ENCODE peak calls at places on chromosomes 4 and X, in six cellular contexts. A is heart left ventricle, N is bronchial epithelial cell, W is kidney, T is fibroblast of the aortic adventitia, F is ovary. D is an unnamed sample.
A peak's percentile ranks its signal among the peaks of the same experiment; 100 is the strongest.

GRCh38 chr4:6032249-6033244 is 14.3 kb upstream of the C4orf50 start:
- DNase-seq in A (no peak), N (no peak), W (no peak), T (peak; percentile 3), F (no peak), D (no peak)

GRCh38 chrX:1535241-1536041 is 1.5 kb downstream of the P2RY8 start:
- DNase-seq in A (peak; percentile 30), N (no peak), W (no peak), T (no peak), F (no peak), D (no peak)

GRCh38 chrX:9515464-9515863 is 50.6 kb downstream of the TBL1X start:
- DNase-seq in A (no peak), N (no peak), W (no peak), T (peak; percentile 18), F (no peak), D (no peak)

GRCh38 chr4:155900402-155900801 is 3.1 kb upstream of the TDO2 start:
- DNase-seq in A (no peak), N (peak; percentile 54), W (no peak), T (peak; percentile 83), F (no peak), D (no peak)

GRCh38 chrX:71144651-71145050 is at the start of gene NLGN3:
- DNase-seq in A (no peak), N (no peak), W (no peak), T (no peak), F (peak; percentile 51), D (no peak)

GRCh38 chrX:33207056-33207455 is 4.3 kb downstream of the DMD start:
- DNase-seq in A (no peak), N (no peak), W (no peak), T (peak; percentile 51), F (no peak), D (no peak)

GRCh38 chrX:16836371-16836770 is 33.8 kb downstream of the RBBP7 start:
- DNase-seq in A (no peak), N (peak; percentile 19), W (no peak), T (no peak), F (no peak), D (no peak)

GRCh38 chr4:63080929-63081328 is 1328.3 kb downstream of the TECRL start:
- DNase-seq in A (no peak), N (no peak), W (no peak), T (no peak), F (no peak), D (no peak)

GRCh38 chr4:184811484-184812180 is 14.1 kb downstream of the ACSL1 start:
- DNase-seq in A (no peak), N (no peak), W (no peak), T (no peak), F (no peak), D (no peak)

GRCh38 chr4:11614426-11614825 is 185.7 kb upstream of the HS3ST1 start:
- DNase-seq in A (no peak), N (peak; percentile 98), W (no peak), T (no peak), F (no peak), D (no peak)

GRCh38 chrX:30593435-30594200 is 16.1 kb upstream of the TASL start:
- DNase-seq in A (no peak), N (no peak), W (no peak), T (no peak), F (no peak), D (no peak)

GRCh38 chrX:135463937-135464336 is 42.2 kb downstream of the SMIM10L2A start:
- DNase-seq in A (no peak), N (peak; percentile 7), W (no peak), T (peak; percentile 10), F (no peak), D (no peak)

GRCh38 chr4:6502747-6503465 is 30.5 kb upstream of the PPP2R2C start:
- DNase-seq in A (no peak), N (no peak), W (no peak), T (no peak), F (no peak), D (no peak)

GRCh38 chrX:68929332-68930150 is 100.7 kb downstream of the EFNB1 start:
- DNase-seq in A (peak; percentile 53), N (peak; percentile 77), W (no peak), T (peak; percentile 70), F (peak; percentile 43), D (peak; percentile 43)

GRCh38 chr4:74223801-74224200 is 65.9 kb downstream of the MTHFD2L start:
- DNase-seq in A (no peak), N (peak; percentile 88), W (no peak), T (peak; percentile 58), F (no peak), D (no peak)

GRCh38 chr4:159823743-159824142 is 720.9 kb downstream of the RAPGEF2 start:
- DNase-seq in A (no peak), N (peak; percentile 54), W (no peak), T (no peak), F (no peak), D (no peak)

GRCh38 chr4:184593461-184593860 is 55.8 kb downstream of the CASP3 start:
- DNase-seq in A (no peak), N (no peak), W (no peak), T (no peak), F (no peak), D (no peak)

GRCh38 chr4:97370581-97370980 is 772.7 kb downstream of the STPG2 start:
- DNase-seq in A (no peak), N (peak; percentile 15), W (no peak), T (no peak), F (no peak), D (no peak)

DNA sequence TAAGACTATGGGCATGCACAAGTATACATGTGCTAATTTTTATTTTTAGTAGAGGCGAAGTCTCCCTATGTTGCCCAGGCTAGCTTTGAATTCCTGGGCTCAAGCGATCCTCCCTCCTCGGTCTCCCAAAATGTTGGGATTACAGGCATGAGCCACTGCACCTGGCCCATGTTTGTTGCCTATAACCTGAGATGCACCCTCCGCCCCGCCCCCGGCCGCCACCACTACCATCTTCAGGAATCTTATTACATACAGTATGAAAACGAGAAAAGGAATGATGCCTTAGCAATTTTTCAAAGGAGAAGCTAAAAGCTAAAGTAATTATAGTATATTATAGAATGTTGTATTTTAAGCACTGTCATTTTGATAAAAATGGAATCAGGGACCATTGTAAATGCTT is 61.2 kb downstream of the POU4F2 start:
- DNase-seq in A (no peak), N (no peak), W (no peak), T (no peak), F (no peak), D (no peak)
- TF ChIP-seq CTCF in A (no peak), N (no peak), W (no peak), T (no peak), F (no peak), D (no peak)

DNA sequence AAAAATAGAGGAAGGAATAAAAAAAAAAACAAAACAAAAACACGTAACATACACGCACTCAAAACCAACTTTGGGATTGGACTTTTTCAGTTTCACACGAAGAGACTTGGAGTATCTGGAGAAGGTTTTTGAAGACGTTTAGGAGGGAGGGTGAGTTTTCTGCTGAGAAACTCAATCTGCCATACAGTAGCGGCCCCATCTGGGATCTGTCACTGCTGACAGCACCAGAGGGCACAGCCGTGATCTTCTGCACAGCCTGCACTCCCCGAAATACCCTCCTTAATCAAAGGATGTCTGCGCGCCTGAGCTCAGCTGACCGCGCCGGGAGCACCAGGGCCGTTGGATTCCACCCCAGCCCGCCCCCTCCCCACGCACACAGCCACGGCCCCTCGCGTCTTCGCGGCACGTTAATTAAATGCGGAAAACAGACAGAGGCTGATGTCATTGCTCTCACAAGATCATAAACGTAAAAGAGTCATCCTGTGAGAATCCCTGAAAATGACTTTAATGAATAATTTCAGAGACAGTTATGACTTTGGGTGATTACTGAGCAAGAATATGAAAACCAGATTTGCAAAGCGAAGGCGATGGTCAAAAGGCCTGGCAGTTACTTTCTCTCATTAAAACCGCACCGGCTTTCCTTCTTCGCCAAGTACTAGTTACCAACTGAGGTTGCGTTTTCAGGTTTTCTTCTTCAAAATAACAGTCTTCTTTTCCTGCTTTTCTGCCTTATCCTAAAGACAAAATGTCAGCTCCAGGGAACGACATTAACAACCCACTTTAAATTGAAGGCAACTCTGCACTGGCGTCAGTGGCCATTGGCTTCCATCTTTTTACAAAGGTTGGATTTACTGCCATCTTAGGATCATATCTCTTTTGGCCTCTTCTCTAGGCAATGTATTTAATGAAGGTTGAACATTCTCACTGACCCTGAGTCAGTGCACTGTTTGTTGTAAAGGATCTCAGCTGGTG is 10.6 kb downstream of the HAND2 start:
- DNase-seq in A (peak; percentile 69), N (no peak), W (no peak), T (peak; percentile 58), F (no peak), D (no peak)
- H3K4me3 ChIP-seq in A (peak overlapping the region; percentile 53), N (no peak overlapping the region), W (no peak overlapping the region), T (peak overlapping the region; percentile 38), F (peak overlapping the region; percentile 30), D (no peak overlapping the region)

GRCh38 chr4:147933779-147934178 is 201.9 kb downstream of the ARHGAP10 start:
- DNase-seq in A (no peak), N (no peak), W (no peak), T (no peak), F (no peak), D (no peak)

GRCh38 chr4:147927377-147928137 is 195.7 kb downstream of the ARHGAP10 start:
- DNase-seq in A (peak; percentile 66), N (no peak), W (no peak), T (no peak), F (no peak), D (peak; percentile 72)

GRCh38 chr4:147928400-147928799 is 196.5 kb downstream of the ARHGAP10 start:
- DNase-seq in A (no peak), N (no peak), W (no peak), T (no peak), F (no peak), D (no peak)

GRCh38 chr4:147938481-147938880 is 206.6 kb downstream of the ARHGAP10 start:
- DNase-seq in A (no peak), N (no peak), W (no peak), T (no peak), F (no peak), D (no peak)

GRCh38 chr4:147933316-147933715 is 201.4 kb downstream of the ARHGAP10 start:
- DNase-seq in A (no peak), N (no peak), W (no peak), T (no peak), F (no peak), D (no peak)
- TF ChIP-seq CTCF in A (no peak), N (no peak), W (peak; percentile 11), T (peak; percentile 7), F (no peak), D (no peak)

GRCh38 chrX:131831185-131831520 is 191.9 kb upstream of the STK26 start:
- DNase-seq in A (no peak), N (no peak), W (no peak), T (no peak), F (no peak), D (no peak)
- H3K4me3 ChIP-seq in A (peak overlapping the region; percentile 27), N (no peak overlapping the region), W (no peak overlapping the region), T (peak overlapping the region; percentile 29), F (no peak overlapping the region), D (no peak overlapping the region)

DNA sequence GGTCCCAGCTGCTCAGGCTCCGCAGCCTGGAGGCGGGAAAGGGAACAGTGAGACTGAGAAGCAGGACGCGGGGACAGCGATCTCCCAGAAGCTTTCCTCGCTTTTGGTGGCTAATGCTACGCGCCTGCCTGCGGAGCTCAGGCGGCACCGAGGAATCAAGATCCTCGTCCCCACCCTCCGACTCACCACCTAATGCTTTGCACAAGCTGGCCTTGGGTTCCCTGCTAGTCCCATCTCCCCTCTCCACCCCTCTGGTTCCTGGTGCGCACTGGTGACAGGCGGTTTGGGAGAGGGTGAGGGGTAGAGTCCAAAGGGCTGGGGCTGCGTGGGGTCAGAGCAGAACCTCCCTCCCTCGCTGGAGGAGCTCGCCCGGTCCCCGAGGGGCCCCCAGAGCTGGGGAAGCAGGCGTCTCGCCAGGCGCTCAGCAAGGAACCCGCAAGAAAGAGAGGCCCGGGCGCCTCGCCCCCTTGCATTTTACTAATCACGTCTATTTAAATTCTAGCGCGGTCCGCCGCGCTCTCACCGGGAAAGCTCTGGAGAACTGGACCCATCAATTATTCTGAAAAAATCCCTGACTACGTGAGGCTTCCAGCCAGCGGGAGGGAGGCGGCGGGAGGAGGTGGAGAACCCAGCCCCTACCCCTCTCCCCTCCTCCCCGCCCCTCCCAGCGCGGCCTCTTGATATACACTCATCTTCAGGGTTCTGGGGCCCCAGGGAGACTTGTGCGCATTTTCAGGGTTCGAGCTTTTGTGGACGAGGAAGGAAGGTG is 9.1 kb downstream of the POU4F2 start:
- DNase-seq in A (no peak), N (no peak), W (no peak), T (no peak), F (no peak), D (no peak)
- TF ChIP-seq CTCF in A (no peak), N (no peak), W (no peak), T (no peak), F (no peak), D (no peak)

D was measured in HFF-Myc.